ENCODE peak calls at places on chromosome 13, in eight cellular contexts. Q, W, O, J, D, L, R and V are unnamed samples.

GRCh38 chr13:37492741-37493514 is 105.6 kb downstream of the POSTN start:
- DNase-seq in Q (peak), W (no peak), O (peak), J (peak), D (no peak), L (peak), R (no peak), V (peak)

GRCh38 chr13:89150362-89150761 is 1479.2 kb downstream of the SLITRK5 start:
- DNase-seq in Q (no peak), W (no peak), O (no peak), J (no peak), D (no peak), L (no peak), R (no peak), V (no peak)

GRCh38 chr13:95255072-95255732 is 46.0 kb downstream of the ABCC4 start:
- DNase-seq in Q (no peak), W (no peak), O (no peak), J (no peak), D (no peak), L (no peak), R (no peak), V (no peak)

GRCh38 chr13:106916329-106916728 is 348.4 kb upstream of the ARGLU1 start:
- DNase-seq in Q (no peak), W (no peak), O (peak), J (no peak), D (no peak), L (peak), R (no peak), V (peak)

GRCh38 chr13:28031220-28031903 is 42.9 kb upstream of the URAD start:
- DNase-seq in Q (no peak), W (peak), O (no peak), J (no peak), D (no peak), L (no peak), R (no peak), V (no peak)

GRCh38 chr13:103224804-103225203 is 158.6 kb upstream of the SLC10A2 start:
- DNase-seq in Q (no peak), W (no peak), O (no peak), J (no peak), D (no peak), L (no peak), R (no peak), V (no peak)

GRCh38 chr13:40503966-40504591 is 162.4 kb downstream of the FOXO1 start:
- DNase-seq in Q (no peak), W (no peak), O (peak), J (peak), D (peak), L (peak), R (no peak), V (peak)

GRCh38 chr13:43113603-43114002 is 90.2 kb downstream of the DNAJC15 start:
- DNase-seq in Q (peak), W (no peak), O (no peak), J (no peak), D (no peak), L (no peak), R (no peak), V (no peak)

GRCh38 chr13:76489299-76489698 is 396.9 kb downstream of the KCTD12 start:
- DNase-seq in Q (no peak), W (no peak), O (no peak), J (no peak), D (no peak), L (no peak), R (no peak), V (no peak)

GRCh38 chr13:111283991-111284390 is 36.5 kb upstream of the TEX29 start:
- DNase-seq in Q (no peak), W (no peak), O (no peak), J (no peak), D (no peak), L (no peak), R (no peak), V (no peak)

GRCh38 chr13:113789167-113789566 is 30.1 kb downstream of the TMEM255B start:
- DNase-seq in Q (no peak), W (no peak), O (no peak), J (no peak), D (no peak), L (no peak), R (no peak), V (no peak)

GRCh38 chr13:43377955-43378354 is 354.6 kb downstream of the DNAJC15 start:
- DNase-seq in Q (no peak), W (no peak), O (peak), J (peak), D (no peak), L (peak), R (no peak), V (no peak)

GRCh38 chr13:42494157-42494556 is 79.8 kb upstream of the TNFSF11 start:
- DNase-seq in Q (no peak), W (no peak), O (no peak), J (peak), D (no peak), L (no peak), R (no peak), V (no peak)

GRCh38 chr13:97130201-97130600 is 91.9 kb upstream of the MBNL2 start:
- DNase-seq in Q (no peak), W (no peak), O (no peak), J (no peak), D (no peak), L (peak), R (no peak), V (no peak)

GRCh38 chr13:21074601-21075302 is 13.4 kb upstream of the LATS2 start:
- DNase-seq in Q (no peak), W (peak), O (no peak), J (peak), D (no peak), L (peak), R (no peak), V (peak)

GRCh38 chr13:98548230-98548629 is 28.7 kb downstream of the STK24 start:
- DNase-seq in Q (no peak), W (no peak), O (peak), J (no peak), D (no peak), L (peak), R (no peak), V (no peak)

GRCh38 chr13:65414187-65414586 is 1815.9 kb downstream of the PCDH9 start:
- DNase-seq in Q (no peak), W (no peak), O (no peak), J (no peak), D (no peak), L (no peak), R (no peak), V (no peak)

GRCh38 chr13:22235950-22236290 is 565.0 kb downstream of the FGF9 start:
- DNase-seq in Q (no peak), W (no peak), O (no peak), J (no peak), D (no peak), L (no peak), R (no peak), V (peak)

GRCh38 chr13:41678320-41678719 is 221.0 kb downstream of the RGCC start:
- DNase-seq in Q (no peak), W (no peak), O (no peak), J (no peak), D (no peak), L (peak), R (no peak), V (peak)

GRCh38 chr13:97768134-97768533 is 185.3 kb upstream of the IPO5 start:
- DNase-seq in Q (no peak), W (no peak), O (no peak), J (no peak), D (no peak), L (no peak), R (no peak), V (no peak)

GRCh38 chr13:76307157-76307556 is 579.0 kb downstream of the KCTD12 start:
- DNase-seq in Q (peak), W (no peak), O (no peak), J (no peak), D (no peak), L (no peak), R (no peak), V (no peak)

GRCh38 chr13:24502567-24503375 is 9.8 kb downstream of the PARP4 start:
- DNase-seq in Q (no peak), W (peak), O (peak), J (peak), D (peak), L (peak), R (no peak), V (peak)

GRCh38 chr13:18971576-18972219 is 209.9 kb downstream of the TUBA3C start:
- DNase-seq in Q (no peak), W (no peak), O (no peak), J (no peak), D (no peak), L (no peak), R (no peak), V (no peak)

GRCh38 chr13:37701972-37702371 is 103.4 kb upstream of the POSTN start:
- DNase-seq in Q (peak), W (no peak), O (peak), J (peak), D (peak), L (peak), R (no peak), V (peak)

GRCh38 chr13:26919311-26919710 is 158.7 kb upstream of the GPR12 start:
- DNase-seq in Q (no peak), W (no peak), O (peak), J (no peak), D (no peak), L (no peak), R (no peak), V (no peak)

GRCh38 chr13:51793570-51794273 is 10.2 kb downstream of the DHRS12 start:
- DNase-seq in Q (peak), W (no peak), O (peak), J (peak), D (peak), L (peak), R (no peak), V (peak)